ENCODE peak calls at places on chromosomes 4 and X, in ten cellular contexts. D is cardiac muscle cell; V is naive B cell; C is progenitor cell of endocrine pancreas; S is islet precursor cell; O is HT1080; M is natural killer cell treated with Interleukin-12 subunit alpha and Interleukin-12 subunit beta and Interleukin-15 and Interleukin-18, amount 100 ng/mL, for 72 hours; X is renal cortical epithelial cell; Z is right lobe of liver; J is myocyte. I is an unnamed sample.

GRCh38 chrX:124018031-124018430 is 56.5 kb downstream of the STAG2 start:
- DNase-seq in D (no peak), V (no peak), C (no peak), S (no peak), O (no peak), M (no peak), X (no peak), Z (no peak), J (no peak), I (no peak)

GRCh38 chrX:24231169-24231568 is 81.6 kb downstream of the ZFX start:
- DNase-seq in D (no peak), V (no peak), C (no peak), S (peak), O (peak), M (no peak), X (peak), Z (no peak), J (peak), I (no peak)

GRCh38 chr4:3529363-3529762 is 2.9 kb downstream of the LRPAP1 start:
- DNase-seq in D (no peak), V (no peak), C (no peak), S (peak), O (no peak), M (peak), X (no peak), Z (no peak), J (no peak), I (no peak)

GRCh38 chr4:164540987-164541386 is 212.9 kb upstream of the SMIM31 start:
- DNase-seq in D (no peak), V (no peak), C (no peak), S (no peak), O (no peak), M (no peak), X (no peak), Z (no peak), J (no peak), I (no peak)

GRCh38 chr4:80101768-80102116 is 28.7 kb upstream of the ANTXR2 start:
- DNase-seq in D (no peak), V (no peak), C (no peak), S (no peak), O (peak), M (no peak), X (no peak), Z (no peak), J (no peak), I (no peak)

GRCh38 chr4:125187621-125188176 is 127.1 kb upstream of the FAT4 start:
- DNase-seq in D (no peak), V (no peak), C (no peak), S (peak), O (peak), M (no peak), X (peak), Z (no peak), J (peak), I (no peak)

GRCh38 chr4:294732-295131 is 10.5 kb downstream of the ZNF732 start:
- DNase-seq in D (no peak), V (no peak), C (no peak), S (no peak), O (no peak), M (no peak), X (no peak), Z (no peak), J (no peak), I (no peak)

GRCh38 chr4:5802565-5802964 is 90.3 kb downstream of the CRMP1 start:
- DNase-seq in D (no peak), V (no peak), C (no peak), S (no peak), O (no peak), M (no peak), X (no peak), Z (no peak), J (no peak), I (no peak)

GRCh38 chr4:244471-244870 is 60.8 kb downstream of the ZNF732 start:
- DNase-seq in D (peak), V (peak), C (no peak), S (no peak), O (peak), M (no peak), X (peak), Z (peak), J (no peak), I (peak)

GRCh38 chr4:156321203-156321602 is 367.5 kb upstream of the CTSO start:
- DNase-seq in D (no peak), V (no peak), C (no peak), S (no peak), O (peak), M (no peak), X (peak), Z (no peak), J (peak), I (no peak)

GRCh38 chr4:28287837-28288236 is 1427.2 kb downstream of the STIM2 start:
- DNase-seq in D (no peak), V (no peak), C (no peak), S (peak), O (peak), M (no peak), X (peak), Z (no peak), J (peak), I (no peak)

GRCh38 chr4:55865228-55865806 is 11.9 kb downstream of the EXOC1 start:
- DNase-seq in D (no peak), V (no peak), C (no peak), S (no peak), O (peak), M (no peak), X (peak), Z (no peak), J (peak), I (no peak)

GRCh38 chr4:74608151-74608949 is 163.4 kb downstream of the AREG start:
- DNase-seq in D (no peak), V (no peak), C (no peak), S (no peak), O (peak), M (no peak), X (peak), Z (no peak), J (peak), I (no peak)

GRCh38 chr4:156946508-156947197 is 24.9 kb downstream of the PDGFC start:
- DNase-seq in D (no peak), V (no peak), C (no peak), S (peak), O (peak), M (no peak), X (peak), Z (no peak), J (peak), I (no peak)

GRCh38 chr4:23857353-23857752 is 32.5 kb downstream of the PPARGC1A start:
- DNase-seq in D (no peak), V (no peak), C (no peak), S (no peak), O (peak), M (no peak), X (peak), Z (no peak), J (peak), I (peak)

GRCh38 chr4:108172780-108173598 is 4.3 kb upstream of the LEF1 start:
- DNase-seq in D (peak), V (peak), C (no peak), S (peak), O (no peak), M (no peak), X (peak), Z (no peak), J (peak), I (peak)

GRCh38 chr4:4460759-4461158 is 73.9 kb downstream of the NSG1 start:
- DNase-seq in D (no peak), V (no peak), C (no peak), S (no peak), O (no peak), M (no peak), X (no peak), Z (no peak), J (no peak), I (no peak)

GRCh38 chr4:18109677-18110076 is 88.1 kb upstream of the LCORL start:
- DNase-seq in D (no peak), V (no peak), C (no peak), S (no peak), O (no peak), M (no peak), X (no peak), Z (no peak), J (no peak), I (no peak)

GRCh38 chr4:156593464-156593863 is 378.1 kb downstream of the PDGFC start:
- DNase-seq in D (no peak), V (no peak), C (no peak), S (no peak), O (no peak), M (no peak), X (no peak), Z (no peak), J (no peak), I (no peak)

GRCh38 chrX:29762006-29762405 is 453.4 kb upstream of the MAGEB2 start:
- DNase-seq in D (no peak), V (no peak), C (no peak), S (no peak), O (no peak), M (no peak), X (no peak), Z (no peak), J (no peak), I (no peak)

GRCh38 chr4:61202100-61202637 is 2.0 kb downstream of the ADGRL3 start:
- DNase-seq in D (peak), V (no peak), C (peak), S (peak), O (peak), M (no peak), X (no peak), Z (no peak), J (no peak), I (peak)

GRCh38 chr4:107243141-107243779 is 207.1 kb upstream of the DKK2 start:
- DNase-seq in D (no peak), V (no peak), C (no peak), S (no peak), O (no peak), M (no peak), X (no peak), Z (no peak), J (peak), I (no peak)

GRCh38 chr4:36758312-36758690 is 476.9 kb downstream of the DTHD1 start:
- DNase-seq in D (no peak), V (no peak), C (no peak), S (no peak), O (peak), M (no peak), X (no peak), Z (no peak), J (no peak), I (no peak)

GRCh38 chr4:54539500-54540029 is 118.2 kb upstream of the KIT start:
- DNase-seq in D (peak), V (no peak), C (peak), S (peak), O (no peak), M (no peak), X (peak), Z (peak), J (peak), I (peak)

GRCh38 chr4:144754562-144755410 is 108.8 kb downstream of the HHIP start:
- DNase-seq in D (no peak), V (no peak), C (no peak), S (peak), O (peak), M (no peak), X (peak), Z (no peak), J (peak), I (no peak)

GRCh38 chr4:7412586-7412975 is 22.1 kb downstream of the PSAPL1 start:
- DNase-seq in D (no peak), V (no peak), C (no peak), S (peak), O (no peak), M (peak), X (no peak), Z (peak), J (no peak), I (no peak)

GRCh38 chr4:77201857-77202256 is 44.9 kb downstream of the CCNG2 start:
- DNase-seq in D (no peak), V (no peak), C (no peak), S (no peak), O (peak), M (no peak), X (peak), Z (no peak), J (no peak), I (no peak)

GRCh38 chr4:4574792-4575191 is 32.9 kb upstream of the STX18 start:
- DNase-seq in D (no peak), V (no peak), C (no peak), S (peak), O (no peak), M (no peak), X (peak), Z (no peak), J (peak), I (peak)

GRCh38 chr4:1793940-1794808 is 1.1 kb downstream of the FGFR3 start:
- DNase-seq in D (peak), V (no peak), C (no peak), S (no peak), O (no peak), M (no peak), X (no peak), Z (no peak), J (no peak), I (peak)

GRCh38 chr4:99414401-99414800 is 20.7 kb downstream of the ADH7 start:
- DNase-seq in D (no peak), V (no peak), C (no peak), S (no peak), O (no peak), M (no peak), X (peak), Z (peak), J (no peak), I (no peak)

GRCh38 chr4:185941476-185941875 is 127.5 kb upstream of the TLR3 start:
- DNase-seq in D (no peak), V (no peak), C (no peak), S (no peak), O (no peak), M (no peak), X (no peak), Z (no peak), J (no peak), I (no peak)

GRCh38 chr4:1075809-1076524 is 37.4 kb downstream of the RNF212 start:
- DNase-seq in D (no peak), V (no peak), C (no peak), S (no peak), O (no peak), M (no peak), X (no peak), Z (no peak), J (no peak), I (no peak)

GRCh38 chr4:143225167-143225566 is 40.5 kb downstream of the USP38 start:
- DNase-seq in D (no peak), V (no peak), C (no peak), S (no peak), O (no peak), M (no peak), X (no peak), Z (no peak), J (no peak), I (no peak)

GRCh38 chrX:1215123-1215823 is 2.8 kb upstream of the CRLF2 start:
- DNase-seq in D (no peak), V (peak), C (no peak), S (no peak), O (no peak), M (no peak), X (no peak), Z (no peak), J (no peak), I (no peak)

GRCh38 chr4:73341454-73341853 is 62.6 kb upstream of the ALB start:
- DNase-seq in D (peak), V (no peak), C (peak), S (peak), O (peak), M (no peak), X (peak), Z (peak), J (peak), I (peak)